ENCODE peak calls at places on chromosome 14, in six cellular contexts. H is prostate gland, D is esophagus squamous epithelium, J is Peyer's patch, K is heart left ventricle, T is breast epithelium. C is an unnamed sample. For H3K4me1, the result is how much of the 10 kb centered on the place peaks cover.

GRCh38 chr14:74475678-74476077 is 17.4 kb downstream of the NPC2 start:
- DNase-seq in H (no peak), D (no peak), J (no peak), K (no peak), T (no peak), C (no peak)

GRCh38 chr14:33938131-33938949 is 12.5 kb downstream of the EGLN3 start:
- DNase-seq in H (peak), D (no peak), J (no peak), K (peak), T (no peak), C (no peak)

GRCh38 chr14:77009014-77009413 is 19.5 kb downstream of the IRF2BPL start:
- DNase-seq in H (no peak), D (no peak), J (no peak), K (no peak), T (peak), C (no peak)

GRCh38 chr14:34262511-34262910 is 199.5 kb downstream of the SPTSSA start:
- DNase-seq in H (no peak), D (no peak), J (no peak), K (no peak), T (no peak), C (no peak)

GRCh38 chr14:105914738-105915385 is 388.5 kb downstream of the TMEM121 start:
- DNase-seq in H (no peak), D (no peak), J (no peak), K (peak), T (no peak), C (no peak)

GRCh38 chr14:99137913-99138571 is 134.0 kb downstream of the BCL11B start:
- DNase-seq in H (no peak), D (no peak), J (no peak), K (no peak), T (no peak), C (peak)

GRCh38 chr14:36773558-36773957 is 111.9 kb downstream of the PAX9 start:
- DNase-seq in H (no peak), D (no peak), J (no peak), K (no peak), T (no peak), C (no peak)

GRCh38 chr14:90263748-90264449 is 7.5 kb downstream of the PSMC1 start:
- DNase-seq in H (no peak), D (no peak), J (no peak), K (no peak), T (no peak), C (no peak)

GRCh38 chr14:100523131-100523530 is 64.1 kb downstream of the BEGAIN start:
- DNase-seq in H (no peak), D (no peak), J (no peak), K (no peak), T (no peak), C (no peak)

GRCh38 chr14:90819734-90820393 is 3.6 kb upstream of the TTC7B start:
- DNase-seq in H (no peak), D (no peak), J (no peak), K (peak), T (no peak), C (no peak)

GRCh38 chr14:96053600-96054381 is 14.6 kb downstream of the C14orf132 start:
- DNase-seq in H (no peak), D (no peak), J (no peak), K (no peak), T (no peak), C (peak)

GRCh38 chr14:29858299-29858698 is 69.3 kb downstream of the PRKD1 start:
- DNase-seq in H (no peak), D (no peak), J (no peak), K (no peak), T (no peak), C (no peak)

GRCh38 chr14:33551963-33552362 is 398.9 kb downstream of the EGLN3 start:
- DNase-seq in H (no peak), D (no peak), J (no peak), K (no peak), T (no peak), C (no peak)

GRCh38 chr14:99137001-99137700 is 134.8 kb downstream of the BCL11B start:
- DNase-seq in H (no peak), D (no peak), J (no peak), K (no peak), T (no peak), C (peak)

GRCh38 chr14:92362781-92363235 is 39.8 kb downstream of the SLC24A4 start:
- DNase-seq in H (no peak), D (no peak), J (no peak), K (no peak), T (no peak), C (no peak)

GRCh38 chr14:93114713-93115068 is 1.0 kb downstream of the ITPK1 start:
- DNase-seq in H (peak), D (no peak), J (peak), K (peak), T (no peak), C (no peak)

GRCh38 chr14:61502459-61503093 is 181.2 kb downstream of the PRKCH start:
- DNase-seq in H (no peak), D (no peak), J (no peak), K (no peak), T (no peak), C (no peak)

GRCh38 chr14:70886421-70887206 is 20.6 kb upstream of the PCNX1 start:
- DNase-seq in H (no peak), D (no peak), J (peak), K (no peak), T (no peak), C (no peak)
- H3K4me1 ChIP-seq in H (under half), D (under half), J (under half), K (under half), T (under half), C (under half)

GRCh38 chr14:24081739-24082204 is 10.4 kb downstream of the CPNE6 start:
- DNase-seq in H (no peak), D (no peak), J (no peak), K (no peak), T (no peak), C (no peak)
- TF ChIP-seq POLR2A in H (no peak), D (no peak), J (peak), K (no peak), T (no peak), C (no peak)

GRCh38 chr14:31827325-31827724 is 249.8 kb upstream of the ARHGAP5 start:
- DNase-seq in H (no peak), D (no peak), J (no peak), K (no peak), T (no peak), C (no peak)
- H3K4me1 ChIP-seq in H (under half), D (under half), J (under half), K (under half), T (under half), C (under half)

DNA sequence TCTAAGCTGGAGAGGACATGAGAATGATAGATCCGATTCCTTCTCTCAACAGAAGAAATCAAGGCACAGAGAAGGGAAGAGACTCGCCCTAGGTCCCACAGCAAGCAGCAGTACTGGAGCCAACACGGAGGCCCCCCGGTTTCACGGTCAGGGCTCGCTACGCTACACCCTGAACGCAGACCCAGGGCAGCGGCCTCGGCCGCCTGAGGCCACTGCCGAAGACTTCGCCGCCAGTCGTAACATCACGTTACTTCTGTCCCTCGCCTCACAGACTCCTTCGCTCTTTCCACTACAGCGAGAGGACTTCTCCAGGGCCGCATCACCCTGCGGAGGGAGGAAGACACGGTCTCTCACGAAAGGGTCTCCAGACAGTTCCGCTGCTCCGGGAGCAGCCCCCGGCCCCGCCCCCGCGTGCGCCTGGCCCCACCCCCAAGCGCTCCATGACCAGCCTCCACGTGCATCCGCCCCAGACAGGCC is 411 bp upstream of the DCAF4 start:
- DNase-seq in H (no peak), D (no peak), J (no peak), K (peak), T (no peak), C (no peak)
- TF ChIP-seq POLR2A in H (no peak), D (no peak), J (no peak), K (no peak), T (no peak), C (no peak)

DNA sequence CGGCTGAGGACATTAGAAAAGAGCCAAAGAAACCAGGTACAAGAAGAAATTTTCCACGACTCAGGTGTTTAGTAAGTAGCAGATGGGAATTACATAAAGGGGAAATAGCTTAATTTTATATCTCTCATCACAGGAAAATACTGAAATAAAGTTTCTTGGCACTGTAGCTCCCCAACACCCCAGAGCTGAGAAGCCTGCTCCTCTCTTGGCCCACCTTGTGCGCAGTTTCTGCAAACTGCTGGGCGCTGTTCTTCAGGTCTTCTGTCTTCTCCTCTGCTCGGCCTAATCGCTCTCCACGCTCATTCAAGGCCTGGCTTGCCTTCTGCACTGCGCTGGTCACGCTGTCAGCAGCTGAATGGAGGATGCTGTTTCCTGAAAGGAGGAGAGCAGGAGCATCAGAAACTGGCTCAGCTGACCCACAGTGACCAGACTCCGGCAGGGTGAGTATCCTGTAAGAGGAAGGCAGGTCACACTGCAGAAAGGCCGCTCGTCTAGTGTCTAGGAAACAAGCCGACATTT is 184.9 kb upstream of the GZMB start:
- DNase-seq in H (no peak), D (no peak), J (no peak), K (no peak), T (no peak), C (no peak)
- H3K4me1 ChIP-seq in H (under half), D (under half), J (under half), K (under half), T (under half), C (under half)

GRCh38 chr14:75700295-75700694 is 39.2 kb downstream of the TTLL5 start:
- DNase-seq in H (no peak), D (no peak), J (no peak), K (no peak), T (no peak), C (no peak)
- TF ChIP-seq POLR2A in H (no peak), D (no peak), J (no peak), K (no peak), T (no peak), C (no peak)

DNA sequence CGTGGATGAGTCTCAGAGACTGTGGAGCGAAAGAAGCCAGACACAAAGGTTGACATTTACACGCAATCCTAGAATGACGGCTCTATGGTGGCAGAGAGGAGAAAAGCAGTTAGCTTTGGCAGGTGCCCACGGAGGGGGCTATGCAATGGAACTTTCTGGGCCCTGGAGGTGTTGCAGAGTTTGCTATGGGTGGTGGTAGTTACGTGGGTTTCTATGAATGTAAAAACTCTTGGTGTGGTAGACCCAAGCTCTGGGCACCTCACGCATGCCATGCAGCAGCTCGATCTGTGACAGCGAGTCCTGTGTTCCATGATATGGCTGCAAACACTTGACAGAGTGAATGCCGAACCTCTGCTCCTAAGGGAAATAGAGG is 5.0 kb upstream of the INF2 start:
- DNase-seq in H (no peak), D (no peak), J (no peak), K (peak), T (no peak), C (no peak)
- H3K4me1 ChIP-seq in H (under half), D (half or more), J (under half), K (half or more), T (under half), C (half or more)

GRCh38 chr14:97657609-97658008 is 860.4 kb downstream of the VRK1 start:
- DNase-seq in H (no peak), D (no peak), J (no peak), K (no peak), T (no peak), C (no peak)
- TF ChIP-seq POLR2A in H (no peak), D (no peak), J (no peak), K (no peak), T (no peak), C (no peak)